ENCODE peak calls at places on chromosomes 2 and 18, in seven cellular contexts. V is right lobe of liver, W is mammary epithelial cell, F is sigmoid colon, M is psoas muscle, K is OCI-LY7, Z is IMR-90. L is an unnamed sample. For H3K9me3, the result is how much of the 10 kb centered on the place peaks cover.

GRCh38 chr2:68824831-68825230 is 46.4 kb downstream of the BMP10 start:
- DNase-seq in V (no peak), W (peak), F (no peak), M (no peak), K (no peak), Z (peak), L (no peak)

GRCh38 chr18:36096955-36097354 is 29.6 kb upstream of the RPRD1A start:
- DNase-seq in V (no peak), W (no peak), F (no peak), M (no peak), K (no peak), Z (no peak), L (no peak)

GRCh38 chr2:144824611-144825010 is 304.7 kb upstream of the ZEB2 start:
- DNase-seq in V (no peak), W (peak), F (no peak), M (no peak), K (no peak), Z (no peak), L (no peak)

GRCh38 chr2:180205616-180206271 is 198.6 kb upstream of the CWC22 start:
- DNase-seq in V (no peak), W (no peak), F (no peak), M (no peak), K (no peak), Z (no peak), L (no peak)

GRCh38 chr18:11840493-11840892 is 10.7 kb upstream of the CHMP1B start:
- DNase-seq in V (no peak), W (no peak), F (no peak), M (no peak), K (no peak), Z (no peak), L (no peak)

GRCh38 chr2:159267926-159268325 is 18.6 kb downstream of the WDSUB1 start:
- DNase-seq in V (no peak), W (no peak), F (no peak), M (no peak), K (no peak), Z (peak), L (no peak)

GRCh38 chr2:60552096-60552850 is 1.2 kb downstream of the BCL11A start:
- DNase-seq in V (no peak), W (peak), F (peak), M (no peak), K (peak), Z (no peak), L (peak)

GRCh38 chr18:56067216-56067611 is 479.2 kb upstream of the TCF4 start:
- DNase-seq in V (no peak), W (no peak), F (no peak), M (no peak), K (no peak), Z (peak), L (no peak)

GRCh38 chr2:152649997-152650396 is 67.3 kb downstream of the PRPF40A start:
- DNase-seq in V (no peak), W (no peak), F (no peak), M (no peak), K (no peak), Z (no peak), L (no peak)

GRCh38 chr2:60998628-60999545 is 18.6 kb upstream of the PEX13 start:
- DNase-seq in V (no peak), W (peak), F (no peak), M (no peak), K (peak), Z (peak), L (no peak)

GRCh38 chr2:237863102-237863511 is 3.7 kb downstream of the RAMP1 start:
- DNase-seq in V (no peak), W (no peak), F (peak), M (peak), K (no peak), Z (no peak), L (no peak)

GRCh38 chr2:180761224-180761623 is 219.2 kb upstream of the UBE2E3 start:
- DNase-seq in V (no peak), W (peak), F (no peak), M (no peak), K (no peak), Z (peak), L (no peak)

GRCh38 chr2:235495373-235496238 is 1.8 kb downstream of the AGAP1 start:
- DNase-seq in V (no peak), W (peak), F (no peak), M (no peak), K (no peak), Z (no peak), L (no peak)

GRCh38 chr2:218997730-218998129 is 4.5 kb upstream of the CRYBA2 start:
- DNase-seq in V (no peak), W (no peak), F (no peak), M (no peak), K (no peak), Z (no peak), L (no peak)

GRCh38 chr18:65938592-65939372 is 188.0 kb downstream of the CDH7 start:
- DNase-seq in V (no peak), W (no peak), F (no peak), M (no peak), K (peak), Z (no peak), L (no peak)

GRCh38 chr2:181566643-181567042 is 90.3 kb downstream of the CERKL start:
- DNase-seq in V (no peak), W (no peak), F (no peak), M (no peak), K (no peak), Z (no peak), L (no peak)

GRCh38 chr2:101474752-101475384 is at the start of gene RFX8:
- DNase-seq in V (no peak), W (peak), F (no peak), M (no peak), K (no peak), Z (peak), L (peak)

GRCh38 chr2:230905448-230906430 is 19.3 kb downstream of the GPR55 start:
- DNase-seq in V (peak), W (no peak), F (peak), M (no peak), K (no peak), Z (peak), L (no peak)

GRCh38 chr2:8125741-8126691 is 555.8 kb upstream of the ID2 start:
- DNase-seq in V (peak), W (no peak), F (no peak), M (no peak), K (no peak), Z (peak), L (no peak)

GRCh38 chr2:118123561-118124232 is 35.4 kb downstream of the INSIG2 start:
- DNase-seq in V (no peak), W (peak), F (no peak), M (no peak), K (no peak), Z (peak), L (no peak)

GRCh38 chr2:101844055-101844635 is 146.6 kb downstream of the MAP4K4 start:
- DNase-seq in V (no peak), W (no peak), F (no peak), M (no peak), K (no peak), Z (peak), L (no peak)

DNA sequence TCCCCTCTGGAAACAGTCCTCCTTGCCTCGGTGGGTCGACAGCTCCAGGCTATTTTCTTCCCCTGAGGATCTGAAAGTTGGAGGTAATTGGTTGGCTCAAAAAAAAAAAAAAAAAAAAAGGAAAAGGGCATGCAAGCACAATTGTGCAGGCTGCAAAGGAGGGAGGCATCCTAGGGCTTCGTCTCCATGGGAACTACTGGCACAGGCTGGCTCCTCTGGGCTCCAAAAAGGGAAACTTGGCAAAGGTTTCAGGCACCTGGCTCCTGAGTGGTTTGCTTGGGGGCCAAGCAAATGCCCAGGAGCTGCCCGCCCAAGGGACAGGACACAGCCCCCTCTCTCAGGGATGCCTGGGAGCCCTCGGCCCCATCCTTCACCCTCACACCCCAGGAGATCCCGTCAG is 1.1 kb upstream of the KCNIP3 start:
- DNase-seq in V (no peak), W (peak), F (no peak), M (no peak), K (no peak), Z (no peak), L (no peak)
- H3K9me3 ChIP-seq in V (under half), W (under half), F (under half), M (under half), K (under half), Z (under half), L (under half)

GRCh38 chr2:37287966-37288365 is 36.7 kb downstream of the PRKD3 start:
- DNase-seq in V (no peak), W (no peak), F (no peak), M (no peak), K (peak), Z (no peak), L (no peak)
- TF ChIP-seq CTCF in V (no peak), W (peak), F (no peak), M (peak), K (peak), Z (no peak), L (peak)

GRCh38 chr2:233380132-233381012 is 26.1 kb downstream of the DGKD start:
- DNase-seq in V (no peak), W (no peak), F (no peak), M (no peak), K (peak), Z (peak), L (no peak)

GRCh38 chr2:233379034-233379433 is 24.7 kb downstream of the DGKD start:
- DNase-seq in V (no peak), W (no peak), F (no peak), M (no peak), K (no peak), Z (no peak), L (no peak)

GRCh38 chr2:233375490-233376314 is 21.4 kb downstream of the DGKD start:
- DNase-seq in V (no peak), W (no peak), F (no peak), M (no peak), K (peak), Z (no peak), L (no peak)

GRCh38 chr2:233381013-233381995 is 27.0 kb downstream of the DGKD start:
- DNase-seq in V (no peak), W (peak), F (no peak), M (no peak), K (no peak), Z (no peak), L (no peak)

DNA sequence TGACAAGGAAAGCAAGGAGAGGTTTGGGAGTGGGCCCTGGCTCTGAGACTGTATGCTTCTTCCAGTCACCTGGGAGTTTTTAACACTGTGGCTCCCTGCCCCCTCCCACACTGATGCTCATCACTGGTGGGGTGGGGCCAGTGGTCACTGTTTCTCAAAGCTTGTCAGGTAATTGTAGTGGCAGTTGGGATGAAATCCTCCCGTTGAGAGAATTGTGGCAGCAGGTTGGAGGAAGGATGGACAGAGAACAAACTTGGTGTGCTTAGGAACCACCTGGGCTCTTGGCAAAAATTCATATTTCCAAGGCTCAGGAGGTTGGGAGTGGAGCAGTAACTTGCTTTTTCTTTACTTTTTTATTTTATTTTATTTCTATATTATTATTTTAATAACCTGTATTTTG is 25.1 kb downstream of the DGKD start:
- DNase-seq in V (no peak), W (no peak), F (no peak), M (no peak), K (no peak), Z (no peak), L (no peak)
- H3K27ac ChIP-seq in V (no peak), W (no peak), F (no peak), M (no peak), K (peak), Z (no peak), L (no peak)

GRCh38 chr2:2270808-2271415 is 60.2 kb downstream of the MYT1L start:
- DNase-seq in V (no peak), W (no peak), F (no peak), M (no peak), K (no peak), Z (no peak), L (no peak)

GRCh38 chr2:2271471-2271941 is 59.6 kb downstream of the MYT1L start:
- DNase-seq in V (no peak), W (no peak), F (no peak), M (no peak), K (no peak), Z (no peak), L (no peak)

GRCh38 chr2:2272841-2273240 is 58.2 kb downstream of the MYT1L start:
- DNase-seq in V (no peak), W (no peak), F (no peak), M (no peak), K (no peak), Z (no peak), L (no peak)

GRCh38 chr2:2275451-2275850 is 55.6 kb downstream of the MYT1L start:
- DNase-seq in V (no peak), W (no peak), F (no peak), M (no peak), K (no peak), Z (no peak), L (no peak)

GRCh38 chr2:2273421-2273820 is 57.7 kb downstream of the MYT1L start:
- DNase-seq in V (no peak), W (no peak), F (no peak), M (no peak), K (no peak), Z (no peak), L (no peak)
- H3K9me3 ChIP-seq in V (under half), W (under half), F (under half), M (under half), K (under half), Z (under half), L (under half)

GRCh38 chr2:132645176-132645575 is 24.8 kb downstream of the LYPD1 start:
- DNase-seq in V (no peak), W (no peak), F (no peak), M (no peak), K (no peak), Z (no peak), L (no peak)
- TF ChIP-seq CTCF in V (no peak), W (no peak), F (no peak), M (no peak), K (no peak), Z (no peak), L (no peak)

DNA sequence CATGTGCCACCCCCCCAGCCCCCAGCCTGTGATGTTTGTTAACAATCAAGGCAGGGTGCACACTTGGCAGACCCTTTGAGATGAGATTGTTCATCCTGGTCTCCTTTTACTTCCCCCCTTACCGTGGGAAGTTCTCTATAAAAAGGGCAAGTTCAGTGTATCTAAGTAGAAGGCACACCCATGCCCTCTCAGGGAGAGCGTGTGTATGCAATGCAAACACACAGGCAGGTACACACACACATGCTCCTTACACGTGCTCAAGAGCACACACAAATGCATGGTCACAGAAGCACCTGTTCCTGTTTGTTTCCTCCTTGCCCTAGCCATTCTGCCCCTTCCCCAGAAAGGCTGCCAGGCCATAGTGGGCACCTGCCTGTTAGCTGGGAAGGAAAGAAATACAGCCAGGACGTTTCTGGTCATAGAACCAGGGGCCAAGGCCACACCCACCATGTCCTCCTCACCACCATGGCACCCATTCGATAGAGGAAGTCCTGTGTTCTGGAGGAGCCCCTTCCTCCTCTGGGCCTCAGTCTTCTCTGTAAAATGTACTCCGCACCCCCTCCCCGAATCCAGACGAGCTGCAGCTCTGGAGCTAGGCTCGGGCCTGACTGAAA is 3.1 kb downstream of the ATOH8 start:
- DNase-seq in V (no peak), W (no peak), F (no peak), M (no peak), K (no peak), Z (no peak), L (no peak)
- H3K27ac ChIP-seq in V (peak), W (no peak), F (no peak), M (peak), K (no peak), Z (no peak), L (no peak)

GRCh38 chr2:12223732-12224131 is 477.3 kb downstream of the LPIN1 start:
- DNase-seq in V (no peak), W (no peak), F (no peak), M (no peak), K (peak), Z (no peak), L (no peak)

GRCh38 chr2:12231288-12231687 is 484.9 kb downstream of the LPIN1 start:
- DNase-seq in V (no peak), W (no peak), F (no peak), M (no peak), K (no peak), Z (no peak), L (no peak)

GRCh38 chr2:12227941-12228608 is 481.6 kb downstream of the LPIN1 start:
- DNase-seq in V (no peak), W (peak), F (no peak), M (no peak), K (no peak), Z (peak), L (no peak)

GRCh38 chr2:12222561-12222960 is 476.1 kb downstream of the LPIN1 start:
- DNase-seq in V (no peak), W (peak), F (no peak), M (no peak), K (no peak), Z (no peak), L (no peak)

GRCh38 chr2:12226653-12227052 is 480.2 kb downstream of the LPIN1 start:
- DNase-seq in V (no peak), W (no peak), F (no peak), M (no peak), K (no peak), Z (no peak), L (no peak)
- H3K9me3 ChIP-seq in V (under half), W (under half), F (under half), M (under half), K (under half), Z (under half), L (under half)

GRCh38 chr2:199543606-199544172 is 86.0 kb upstream of the SATB2 start:
- DNase-seq in V (no peak), W (no peak), F (no peak), M (no peak), K (no peak), Z (no peak), L (no peak)
- TF ChIP-seq CTCF in V (no peak), W (no peak), F (no peak), M (no peak), K (no peak), Z (no peak), L (no peak)

GRCh38 chr2:232876978-232877441 is 6.9 kb downstream of the SNORC start:
- DNase-seq in V (peak), W (no peak), F (peak), M (peak), K (no peak), Z (no peak), L (no peak)

GRCh38 chr2:232879618-232880494 is 9.8 kb downstream of the SNORC start:
- DNase-seq in V (no peak), W (no peak), F (peak), M (peak), K (no peak), Z (no peak), L (no peak)

GRCh38 chr2:232877940-232878511 is 8.0 kb downstream of the SNORC start:
- DNase-seq in V (peak), W (no peak), F (peak), M (peak), K (no peak), Z (no peak), L (no peak)

GRCh38 chr2:232880764-232881351 is 10.8 kb downstream of the SNORC start:
- DNase-seq in V (no peak), W (no peak), F (peak), M (peak), K (no peak), Z (no peak), L (no peak)

GRCh38 chr2:232878855-232879617 is 9.0 kb downstream of the SNORC start:
- DNase-seq in V (no peak), W (no peak), F (peak), M (peak), K (no peak), Z (no peak), L (no peak)
- H3K27ac ChIP-seq in V (no peak), W (no peak), F (no peak), M (no peak), K (no peak), Z (no peak), L (no peak)

DNA sequence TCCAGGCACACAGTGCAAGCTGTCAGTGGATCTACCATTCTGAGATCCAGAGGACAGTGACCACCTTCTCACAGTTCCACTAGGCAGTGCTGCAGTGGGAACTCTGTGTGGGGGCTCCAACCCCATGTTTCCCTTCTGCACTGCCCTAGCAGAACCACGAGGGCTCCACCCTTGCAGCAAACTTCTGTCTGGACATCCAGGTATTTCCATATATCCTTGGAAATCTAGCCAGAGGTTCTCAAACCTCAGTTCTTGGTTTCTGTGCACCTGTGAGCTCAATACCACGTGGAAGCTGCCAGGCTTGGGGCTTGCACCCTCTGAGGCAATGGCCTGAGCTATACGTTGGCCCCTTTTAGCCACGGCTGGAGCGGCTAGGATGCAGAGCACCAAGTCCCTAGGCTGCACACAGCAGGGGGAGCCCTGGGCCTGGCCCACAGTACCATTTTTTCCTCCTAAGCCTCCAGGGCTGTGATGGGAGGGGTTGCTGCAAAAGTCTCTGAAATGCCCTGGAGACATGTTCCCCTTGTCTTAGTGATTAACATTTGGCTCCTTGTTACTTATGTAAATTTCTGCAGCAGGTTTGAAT is 77.5 kb downstream of the MAP4K3 start:
- DNase-seq in V (no peak), W (no peak), F (no peak), M (no peak), K (peak), Z (no peak), L (peak)
- H3K9me3 ChIP-seq in V (under half), W (under half), F (under half), M (under half), K (under half), Z (under half), L (under half)

L was measured in left lung.